ENCODE peak calls at places on chromosomes 4 and X, in four cellular contexts. One of them, this sample, is unnamed.

GRCh38 chr4:17109126-17109525 is 210.7 kb upstream of the LDB2 start:
- DNase-seq in GM13976: no peak
- DNase-seq in OCI-LY7: no peak
- DNase-seq in lower lobe of right lung: no peak
- DNase-seq in this sample: no peak

GRCh38 chr4:7361256-7361655 is 73.5 kb downstream of the PSAPL1 start:
- DNase-seq in lower lobe of right lung: no peak
- DNase-seq in OCI-LY7: no peak
- DNase-seq in GM13976: no peak
- DNase-seq in this sample: no peak

GRCh38 chr4:107299646-107300045 is 263.5 kb upstream of the DKK2 start:
- DNase-seq in GM13976: no peak
- DNase-seq in OCI-LY7: no peak
- DNase-seq in lower lobe of right lung: no peak
- DNase-seq in this sample: no peak

GRCh38 chrX:152876931-152877840 is 20.7 kb upstream of the ZNF185 start:
- DNase-seq in OCI-LY7: no peak
- DNase-seq in GM13976: no peak
- DNase-seq in lower lobe of right lung: no peak
- DNase-seq in this sample: no peak

GRCh38 chrX:10549280-10549679 is 71.1 kb downstream of the MID1 start:
- DNase-seq in GM13976: no peak
- DNase-seq in lower lobe of right lung: no peak
- DNase-seq in OCI-LY7: no peak
- DNase-seq in this sample: no peak

GRCh38 chr4:5808081-5808741 is 84.7 kb downstream of the CRMP1 start:
- DNase-seq in lower lobe of right lung: no peak
- DNase-seq in OCI-LY7: no peak
- DNase-seq in GM13976: no peak
- DNase-seq in this sample: no peak

GRCh38 chrX:23919706-23920320 is 12.0 kb downstream of the CXorf58 start:
- DNase-seq in OCI-LY7: no peak
- DNase-seq in lower lobe of right lung: no peak
- DNase-seq in GM13976: no peak
- DNase-seq in this sample: no peak

GRCh38 chr4:125735107-125735506 is 420.4 kb downstream of the FAT4 start:
- DNase-seq in OCI-LY7: no peak
- DNase-seq in lower lobe of right lung: no peak
- DNase-seq in GM13976: no peak
- DNase-seq in this sample: no peak

GRCh38 chr4:149997881-149998421 is 80.3 kb upstream of the DCLK2 start:
- DNase-seq in OCI-LY7: no peak
- DNase-seq in GM13976: no peak
- DNase-seq in lower lobe of right lung: no peak
- DNase-seq in this sample: peak

GRCh38 chrX:151703487-151703886 is 8.2 kb downstream of the PRRG3 start:
- DNase-seq in lower lobe of right lung: no peak
- DNase-seq in GM13976: no peak
- DNase-seq in OCI-LY7: no peak
- DNase-seq in this sample: no peak

GRCh38 chr4:98659741-98660507 is 1.5 kb upstream of the TSPAN5 start:
- DNase-seq in GM13976: no peak
- DNase-seq in lower lobe of right lung: no peak
- DNase-seq in OCI-LY7: no peak
- DNase-seq in this sample: no peak

GRCh38 chr4:26723216-26723615 is 137.4 kb upstream of the STIM2 start:
- DNase-seq in GM13976: peak
- DNase-seq in lower lobe of right lung: no peak
- DNase-seq in OCI-LY7: peak
- DNase-seq in this sample: peak

GRCh38 chr4:185889566-185889965 is 77.6 kb upstream of the SORBS2 start:
- DNase-seq in lower lobe of right lung: no peak
- DNase-seq in OCI-LY7: no peak
- DNase-seq in GM13976: no peak
- DNase-seq in this sample: no peak

GRCh38 chr4:170386974-170387373 is 297.2 kb upstream of the AADAT start:
- DNase-seq in OCI-LY7: no peak
- DNase-seq in GM13976: no peak
- DNase-seq in lower lobe of right lung: no peak
- DNase-seq in this sample: no peak

GRCh38 chrX:9745417-9746115 is 20.1 kb downstream of the GPR143 start:
- DNase-seq in GM13976: no peak
- DNase-seq in lower lobe of right lung: no peak
- DNase-seq in OCI-LY7: peak
- DNase-seq in this sample: no peak

GRCh38 chr4:169253087-169253675 is 17.6 kb downstream of the SH3RF1 start:
- DNase-seq in OCI-LY7: no peak
- DNase-seq in GM13976: no peak
- DNase-seq in lower lobe of right lung: no peak
- DNase-seq in this sample: no peak

GRCh38 chr4:134018845-134019244 is 182.7 kb downstream of the PABPC4L start:
- DNase-seq in GM13976: no peak
- DNase-seq in OCI-LY7: no peak
- DNase-seq in lower lobe of right lung: no peak
- DNase-seq in this sample: no peak

GRCh38 chr4:129254526-129254925 is 158.6 kb downstream of the C4orf33 start:
- DNase-seq in lower lobe of right lung: no peak
- DNase-seq in GM13976: no peak
- DNase-seq in OCI-LY7: no peak
- DNase-seq in this sample: no peak

GRCh38 chr4:159146007-159146330 is 43.1 kb downstream of the RAPGEF2 start:
- DNase-seq in GM13976: no peak
- DNase-seq in OCI-LY7: no peak
- DNase-seq in lower lobe of right lung: no peak
- DNase-seq in this sample: no peak

GRCh38 chr4:88674565-88674964 is 23.1 kb downstream of the NAP1L5 start:
- DNase-seq in OCI-LY7: no peak
- DNase-seq in GM13976: no peak
- DNase-seq in lower lobe of right lung: no peak
- DNase-seq in this sample: no peak

GRCh38 chrX:71210829-71211228 is 12.2 kb upstream of the GJB1 start:
- DNase-seq in OCI-LY7: no peak
- DNase-seq in lower lobe of right lung: no peak
- DNase-seq in GM13976: no peak
- DNase-seq in this sample: no peak

GRCh38 chrX:130120746-130121504 is 10.6 kb upstream of the ELF4 start:
- DNase-seq in lower lobe of right lung: peak
- DNase-seq in OCI-LY7: peak
- DNase-seq in GM13976: peak
- DNase-seq in this sample: peak

GRCh38 chr4:1055721-1056590 is 44.5 kb downstream of the FGFRL1 start:
- DNase-seq in GM13976: peak
- DNase-seq in lower lobe of right lung: no peak
- DNase-seq in OCI-LY7: peak
- DNase-seq in this sample: peak

GRCh38 chrX:139078761-139079160 is 367.2 kb upstream of the FGF13 start:
- DNase-seq in GM13976: no peak
- DNase-seq in OCI-LY7: no peak
- DNase-seq in lower lobe of right lung: no peak
- DNase-seq in this sample: no peak

GRCh38 chr4:14916554-14917304 is 85.6 kb upstream of the CPEB2 start:
- DNase-seq in lower lobe of right lung: no peak
- DNase-seq in OCI-LY7: no peak
- DNase-seq in GM13976: no peak
- DNase-seq in this sample: no peak

GRCh38 chr4:112083587-112084347 is 61.5 kb upstream of the FAM241A start:
- DNase-seq in lower lobe of right lung: no peak
- DNase-seq in GM13976: no peak
- DNase-seq in OCI-LY7: no peak
- DNase-seq in this sample: no peak

GRCh38 chr4:173835863-173836262 is 305.8 kb upstream of the HAND2 start:
- DNase-seq in OCI-LY7: no peak
- DNase-seq in lower lobe of right lung: no peak
- DNase-seq in GM13976: no peak
- DNase-seq in this sample: no peak

GRCh38 chr4:159018062-159018629 is 84.7 kb upstream of the RAPGEF2 start:
- DNase-seq in OCI-LY7: peak
- DNase-seq in GM13976: peak
- DNase-seq in lower lobe of right lung: no peak
- DNase-seq in this sample: peak

GRCh38 chrX:130155564-130155963 is 10.1 kb downstream of the AIFM1 start:
- DNase-seq in lower lobe of right lung: no peak
- DNase-seq in OCI-LY7: no peak
- DNase-seq in GM13976: no peak
- DNase-seq in this sample: no peak

GRCh38 chr4:65007841-65008439 is 598.7 kb upstream of the TECRL start:
- DNase-seq in lower lobe of right lung: no peak
- DNase-seq in OCI-LY7: peak
- DNase-seq in GM13976: peak
- DNase-seq in this sample: no peak

GRCh38 chrX:68732906-68733493 is 85.5 kb downstream of the STARD8 start:
- DNase-seq in OCI-LY7: peak
- DNase-seq in lower lobe of right lung: peak
- DNase-seq in GM13976: peak
- DNase-seq in this sample: peak

DNA sequence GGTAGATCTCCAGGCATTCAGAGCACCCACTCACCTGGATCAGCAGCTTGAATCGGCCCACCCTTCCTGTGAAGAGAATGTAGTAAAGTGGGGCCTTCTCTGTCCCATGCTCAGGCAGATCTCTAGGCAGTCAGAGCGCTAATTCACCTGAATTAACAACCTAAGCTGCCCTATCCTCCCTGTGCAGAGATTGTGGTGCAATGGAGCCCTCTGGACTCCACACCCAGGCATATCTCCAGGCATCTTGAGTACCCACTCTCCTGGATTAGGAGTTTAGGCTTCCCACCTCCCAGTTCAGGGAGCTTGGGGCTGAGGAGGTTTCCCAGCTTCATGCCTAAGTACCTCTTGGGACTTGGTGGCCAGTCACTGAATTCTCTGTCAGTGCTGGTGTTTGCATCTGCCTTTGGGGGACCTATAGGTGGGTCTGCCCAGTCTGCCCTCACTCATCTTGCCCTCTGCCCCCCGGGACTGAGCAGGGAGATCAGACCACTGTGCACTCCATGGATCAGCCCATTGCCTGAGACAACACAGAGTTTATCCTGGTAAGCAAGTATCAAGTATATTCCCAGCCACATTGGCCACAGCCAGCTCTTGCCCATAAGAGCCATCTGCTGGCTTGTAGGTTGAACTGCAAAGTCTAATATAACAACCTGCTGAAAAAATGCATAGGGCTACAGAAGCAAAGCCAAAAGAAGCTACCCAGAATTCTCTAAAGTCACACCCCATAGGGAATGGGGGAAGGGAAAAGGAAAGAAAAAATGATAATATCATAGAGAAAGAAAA is 372.9 kb downstream of the KLHL13 start:
- DNase-seq in GM13976: no peak
- DNase-seq in OCI-LY7: peak
- DNase-seq in lower lobe of right lung: no peak
- DNase-seq in this sample: no peak
- TF ChIP-seq CTCF in GM13976: peak
- TF ChIP-seq CTCF in OCI-LY7: peak
- TF ChIP-seq CTCF in lower lobe of right lung: no peak
- TF ChIP-seq CTCF in this sample: peak

DNA sequence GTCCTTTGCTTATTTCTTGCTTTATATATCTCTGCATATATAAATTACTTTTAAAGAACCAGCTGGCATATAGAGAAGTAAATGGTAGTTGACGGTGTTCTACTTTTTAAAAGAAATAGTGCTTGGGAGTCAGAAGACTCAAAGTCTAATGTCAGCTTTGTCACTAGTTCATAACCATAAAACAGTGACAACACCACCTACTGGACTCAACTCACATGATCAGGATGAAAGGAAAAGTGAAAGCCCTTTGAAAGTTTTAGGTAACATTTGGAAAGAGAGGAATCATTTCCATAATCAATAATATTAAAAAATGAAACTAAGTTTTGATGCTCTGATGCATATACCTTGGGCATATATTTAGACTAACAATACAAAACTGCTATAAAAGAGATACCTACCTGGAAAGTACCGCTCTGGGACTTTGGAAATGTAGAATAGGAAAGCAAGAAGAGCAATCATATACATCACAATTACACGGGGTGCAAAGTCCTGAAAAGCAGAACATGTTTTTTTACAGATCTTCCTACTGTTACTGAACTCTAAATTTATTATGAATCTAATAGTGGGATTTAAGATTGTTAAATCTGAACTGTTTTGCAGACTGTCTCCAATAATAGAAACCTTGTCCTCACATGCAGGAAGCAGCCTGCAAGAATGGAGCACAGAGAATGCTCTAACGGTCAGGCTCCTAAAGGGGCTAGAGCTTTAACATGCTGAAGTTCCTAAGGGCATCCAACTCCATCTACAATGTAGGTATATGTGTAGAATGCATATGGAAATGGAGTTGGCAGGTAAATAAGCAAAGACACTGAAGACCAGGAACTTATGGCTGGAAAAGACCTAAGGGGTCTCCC is 15.6 kb downstream of the PAQR3 start:
- DNase-seq in lower lobe of right lung: no peak
- DNase-seq in GM13976: no peak
- DNase-seq in OCI-LY7: peak
- DNase-seq in this sample: no peak
- TF ChIP-seq CTCF in lower lobe of right lung: no peak
- TF ChIP-seq CTCF in GM13976: no peak
- TF ChIP-seq CTCF in OCI-LY7: peak
- TF ChIP-seq CTCF in this sample: peak

GRCh38 chr4:71133491-71133890 is 140.0 kb downstream of the DCK start:
- DNase-seq in GM13976: no peak
- DNase-seq in lower lobe of right lung: no peak
- DNase-seq in OCI-LY7: no peak
- DNase-seq in this sample: no peak

GRCh38 chr4:71132486-71132885 is 139.0 kb downstream of the DCK start:
- DNase-seq in lower lobe of right lung: no peak
- DNase-seq in GM13976: no peak
- DNase-seq in OCI-LY7: no peak
- DNase-seq in this sample: no peak

GRCh38 chr4:71136071-71136470 is 142.6 kb downstream of the DCK start:
- DNase-seq in OCI-LY7: no peak
- DNase-seq in lower lobe of right lung: no peak
- DNase-seq in GM13976: no peak
- DNase-seq in this sample: no peak

GRCh38 chr4:71126719-71127118 is 133.3 kb downstream of the DCK start:
- DNase-seq in GM13976: no peak
- DNase-seq in lower lobe of right lung: no peak
- DNase-seq in OCI-LY7: no peak
- DNase-seq in this sample: no peak

GRCh38 chr4:71130827-71131603 is 137.6 kb downstream of the DCK start:
- DNase-seq in lower lobe of right lung: no peak
- DNase-seq in OCI-LY7: no peak
- DNase-seq in GM13976: no peak
- DNase-seq in this sample: no peak
- TF ChIP-seq CTCF in lower lobe of right lung: no peak
- TF ChIP-seq CTCF in OCI-LY7: no peak
- TF ChIP-seq CTCF in GM13976: no peak
- TF ChIP-seq CTCF in this sample: no peak

GRCh38 chrX:30822719-30823118 is 66.3 kb downstream of the TAB3 start:
- DNase-seq in OCI-LY7: no peak
- DNase-seq in lower lobe of right lung: no peak
- DNase-seq in GM13976: no peak
- DNase-seq in this sample: no peak

GRCh38 chrX:30824275-30824674 is 64.8 kb downstream of the TAB3 start:
- DNase-seq in lower lobe of right lung: no peak
- DNase-seq in OCI-LY7: no peak
- DNase-seq in GM13976: no peak
- DNase-seq in this sample: no peak

GRCh38 chrX:30819080-30819479 is 70.0 kb downstream of the TAB3 start:
- DNase-seq in lower lobe of right lung: no peak
- DNase-seq in OCI-LY7: no peak
- DNase-seq in GM13976: no peak
- DNase-seq in this sample: no peak

GRCh38 chrX:30822068-30822671 is 66.9 kb downstream of the TAB3 start:
- DNase-seq in OCI-LY7: peak
- DNase-seq in GM13976: no peak
- DNase-seq in lower lobe of right lung: no peak
- DNase-seq in this sample: peak

GRCh38 chrX:30821116-30821515 is 67.9 kb downstream of the TAB3 start:
- DNase-seq in GM13976: no peak
- DNase-seq in OCI-LY7: peak
- DNase-seq in lower lobe of right lung: no peak
- DNase-seq in this sample: no peak
- TF ChIP-seq CTCF in GM13976: no peak
- TF ChIP-seq CTCF in OCI-LY7: peak
- TF ChIP-seq CTCF in lower lobe of right lung: no peak
- TF ChIP-seq CTCF in this sample: no peak

This sample was measured in GM10248.